ENCODE peak calls at places on chromosome 10, in eight cellular contexts. M is stomach, V is HL-60, J is SK-N-SH, K is GM12892, G is spleen, P is upper lobe of left lung, Q is transverse colon. T is an unnamed sample.

GRCh38 chr10:123148414-123149161 is 652 bp downstream of the HMX2 start:
- DNase-seq in M (no peak), V (no peak), J (peak; percentile 54), K (no peak), G (peak; percentile 77), P (peak; percentile 80), Q (no peak), T (no peak)

GRCh38 chr10:132298038-132298935 is 9.5 kb downstream of the STK32C start:
- DNase-seq in M (no peak), V (no peak), J (no peak), K (no peak), G (peak; percentile 64), P (no peak), Q (no peak), T (no peak)

GRCh38 chr10:20870839-20871238 is 26.3 kb downstream of the NEBL start:
- DNase-seq in M (no peak), V (no peak), J (no peak), K (no peak), G (no peak), P (no peak), Q (no peak), T (no peak)

GRCh38 chr10:124152781-124153600 is 59.6 kb upstream of the CHST15 start:
- DNase-seq in M (peak; percentile 58), V (peak; percentile 44), J (peak; percentile 50), K (peak; percentile 57), G (peak; percentile 88), P (peak; percentile 84), Q (peak; percentile 67), T (peak; percentile 87)

GRCh38 chr10:69439813-69440506 is 11.3 kb upstream of the TSPAN15 start:
- DNase-seq in M (peak; percentile 64), V (peak; percentile 89), J (no peak), K (no peak), G (peak; percentile 51), P (no peak), Q (peak; percentile 57), T (no peak)

GRCh38 chr10:28241766-28242399 is 61.0 kb downstream of the MPP7 start:
- DNase-seq in M (no peak), V (peak; percentile 5), J (peak; percentile 40), K (no peak), G (no peak), P (no peak), Q (peak; percentile 17), T (peak; percentile 27)

GRCh38 chr10:11472158-11472753 is 139.2 kb downstream of the USP6NL start:
- DNase-seq in M (peak; percentile 65), V (peak; percentile 53), J (peak; percentile 69), K (peak; percentile 39), G (peak; percentile 89), P (no peak), Q (peak; percentile 58), T (peak; percentile 41)

GRCh38 chr10:33334170-33334838 is at the start of gene NRP1:
- DNase-seq in M (no peak), V (peak; percentile 18), J (peak; percentile 65), K (peak; percentile 15), G (peak; percentile 78), P (peak; percentile 89), Q (peak; percentile 32), T (no peak)

GRCh38 chr10:111360260-111360925 is 283.6 kb downstream of the ADRA2A start:
- DNase-seq in M (peak; percentile 51), V (peak; percentile 25), J (peak; percentile 45), K (no peak), G (peak; percentile 70), P (no peak), Q (peak; percentile 30), T (peak; percentile 17)

GRCh38 chr10:113735913-113736312 is 15.6 kb upstream of the PLEKHS1 start:
- DNase-seq in M (no peak), V (no peak), J (no peak), K (no peak), G (no peak), P (no peak), Q (no peak), T (no peak)

GRCh38 chr10:109721401-109722028 is 201.8 kb downstream of the XPNPEP1 start:
- DNase-seq in M (no peak), V (no peak), J (no peak), K (no peak), G (no peak), P (no peak), Q (no peak), T (no peak)

DNA sequence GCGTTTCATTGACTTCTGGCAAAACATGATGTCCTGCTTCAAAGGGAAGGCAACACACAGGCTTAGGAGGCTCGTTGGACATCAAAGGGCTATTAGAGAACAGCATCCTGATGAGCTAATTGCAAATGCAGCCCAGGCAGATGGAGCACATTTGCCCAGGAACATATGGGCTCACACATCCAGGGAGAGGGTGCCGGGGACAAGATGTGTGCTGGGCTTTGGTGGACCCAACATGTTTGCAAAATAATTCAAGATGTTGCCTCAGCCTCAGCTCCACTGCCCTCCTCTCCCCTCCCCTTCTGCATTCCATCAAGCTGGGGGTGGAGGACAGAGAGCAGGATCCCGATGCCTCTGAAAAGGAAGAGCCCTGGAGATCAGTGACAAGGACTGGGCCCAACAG is 217.1 kb upstream of the ZMIZ1 start:
- DNase-seq in M (no peak), V (no peak), J (no peak), K (no peak), G (no peak), P (no peak), Q (no peak), T (no peak)
- TF ChIP-seq POLR2AphosphoS5 in M (no peak), V (no peak), J (no peak), K (no peak), G (no peak), P (peak; percentile 54), Q (no peak), T (no peak)

DNA sequence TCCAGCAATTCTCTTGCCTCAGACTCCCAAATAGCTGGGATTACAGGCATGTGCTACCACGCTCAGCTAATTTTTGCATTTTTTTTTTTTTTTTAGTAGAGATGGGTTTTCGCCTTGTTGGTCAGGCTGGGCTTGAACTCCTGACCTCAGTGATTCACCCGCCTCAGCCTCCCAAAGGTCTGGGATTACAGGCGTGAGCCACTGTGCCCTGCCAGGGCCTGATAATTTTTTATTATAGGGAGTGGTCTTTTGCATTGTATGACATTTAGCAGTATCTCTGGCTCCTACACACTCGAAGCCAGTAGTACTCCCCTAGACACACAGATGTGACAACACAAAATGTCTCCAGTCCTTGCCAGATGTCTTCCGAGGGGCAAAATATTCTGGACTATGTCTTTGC is 124.0 kb downstream of the DKK1 start:
- DNase-seq in M (no peak), V (no peak), J (no peak), K (no peak), G (no peak), P (no peak), Q (no peak), T (no peak)
- TF ChIP-seq POLR2AphosphoS5 in M (no peak), V (no peak), J (no peak), K (no peak), G (no peak), P (no peak), Q (no peak), T (no peak)

GRCh38 chr10:78267070-78267469 is 233.4 kb downstream of the RPS24 start:
- DNase-seq in M (no peak), V (no peak), J (peak; percentile 69), K (no peak), G (no peak), P (no peak), Q (no peak), T (no peak)
- TF ChIP-seq POLR2AphosphoS5 in M (no peak), V (no peak), J (no peak), K (no peak), G (no peak), P (no peak), Q (no peak), T (no peak)

GRCh38 chr10:51910189-51910588 is 210.8 kb upstream of the CSTF2T start:
- DNase-seq in M (no peak), V (no peak), J (no peak), K (no peak), G (no peak), P (no peak), Q (no peak), T (no peak)
- TF ChIP-seq POLR2AphosphoS5 in M (no peak), V (no peak), J (no peak), K (no peak), G (no peak), P (no peak), Q (no peak), T (no peak)

GRCh38 chr10:30059209-30060107 is at the start of gene JCAD:
- DNase-seq in M (peak; percentile 83), V (peak; percentile 2), J (peak; percentile 89), K (peak; percentile 39), G (peak; percentile 90), P (peak; percentile 97), Q (peak; percentile 73), T (no peak)
- TF ChIP-seq POLR2AphosphoS5 in M (peak; percentile 17), V (no peak), J (peak; percentile 34), K (no peak), G (no peak), P (peak; percentile 51), Q (peak; percentile 29), T (no peak)

GRCh38 chr10:3503299-3503698 is 281.7 kb downstream of the KLF6 start:
- DNase-seq in M (no peak), V (no peak), J (no peak), K (no peak), G (no peak), P (no peak), Q (no peak), T (no peak)

GRCh38 chr10:3502606-3503005 is 282.4 kb downstream of the KLF6 start:
- DNase-seq in M (no peak), V (no peak), J (no peak), K (no peak), G (no peak), P (no peak), Q (no peak), T (no peak)

GRCh38 chr10:3497581-3497980 is 287.4 kb downstream of the KLF6 start:
- DNase-seq in M (no peak), V (no peak), J (no peak), K (no peak), G (no peak), P (no peak), Q (no peak), T (no peak)

GRCh38 chr10:3499120-3499519 is 285.9 kb downstream of the KLF6 start:
- DNase-seq in M (no peak), V (no peak), J (no peak), K (no peak), G (no peak), P (no peak), Q (no peak), T (no peak)

GRCh38 chr10:3500408-3500856 is 284.6 kb downstream of the KLF6 start:
- DNase-seq in M (no peak), V (no peak), J (no peak), K (no peak), G (no peak), P (no peak), Q (peak; percentile 17), T (no peak)
- TF ChIP-seq POLR2AphosphoS5 in M (peak; percentile 63), V (no peak), J (no peak), K (no peak), G (peak; percentile 71), P (peak; percentile 76), Q (peak; percentile 61), T (no peak)

T was measured in Panc1.